ENCODE peak calls at places on chromosomes 13 and 19, in eight cellular contexts. One of them, this sample, is unnamed.

GRCh38 chr13:42753697-42754096 is 27.7 kb upstream of the FAM216B start:
- DNase-seq in amygdala: no peak
- DNase-seq in caudate nucleus: no peak
- DNase-seq in retinal pigment epithelial cell: no peak
- DNase-seq in coronary artery: no peak
- DNase-seq in activated CD4-positive, alpha-beta T cell treated with anti-CD3 and anti-CD28 coated beads for 24 hours: no peak
- DNase-seq in EL: no peak
- DNase-seq in effector CD4-positive, alpha-beta T cell: no peak
- DNase-seq in this sample: no peak

GRCh38 chr19:1864480-1865171 is 1.2 kb upstream of the KLF16 start:
- DNase-seq in coronary artery: peak
- DNase-seq in amygdala: no peak
- DNase-seq in caudate nucleus: no peak
- DNase-seq in EL: peak
- DNase-seq in retinal pigment epithelial cell: no peak
- DNase-seq in activated CD4-positive, alpha-beta T cell treated with anti-CD3 and anti-CD28 coated beads for 24 hours: no peak
- DNase-seq in effector CD4-positive, alpha-beta T cell: peak
- DNase-seq in this sample: peak

GRCh38 chr19:6714749-6715555 is 5.5 kb downstream of the C3 start:
- DNase-seq in amygdala: no peak
- DNase-seq in activated CD4-positive, alpha-beta T cell treated with anti-CD3 and anti-CD28 coated beads for 24 hours: no peak
- DNase-seq in effector CD4-positive, alpha-beta T cell: no peak
- DNase-seq in coronary artery: no peak
- DNase-seq in retinal pigment epithelial cell: no peak
- DNase-seq in EL: no peak
- DNase-seq in caudate nucleus: no peak
- DNase-seq in this sample: no peak

GRCh38 chr13:106619688-106620555 is 52.0 kb upstream of the ARGLU1 start:
- DNase-seq in caudate nucleus: no peak
- DNase-seq in coronary artery: no peak
- DNase-seq in EL: peak
- DNase-seq in effector CD4-positive, alpha-beta T cell: no peak
- DNase-seq in retinal pigment epithelial cell: peak
- DNase-seq in amygdala: no peak
- DNase-seq in activated CD4-positive, alpha-beta T cell treated with anti-CD3 and anti-CD28 coated beads for 24 hours: no peak
- DNase-seq in this sample: peak

GRCh38 chr13:23822252-23822824 is 66.9 kb downstream of the MIPEP start:
- DNase-seq in caudate nucleus: no peak
- DNase-seq in effector CD4-positive, alpha-beta T cell: no peak
- DNase-seq in coronary artery: no peak
- DNase-seq in activated CD4-positive, alpha-beta T cell treated with anti-CD3 and anti-CD28 coated beads for 24 hours: no peak
- DNase-seq in amygdala: no peak
- DNase-seq in retinal pigment epithelial cell: no peak
- DNase-seq in EL: no peak
- DNase-seq in this sample: no peak

GRCh38 chr19:17902701-17903100 is 30.1 kb upstream of the CCDC124 start:
- DNase-seq in EL: peak
- DNase-seq in coronary artery: no peak
- DNase-seq in activated CD4-positive, alpha-beta T cell treated with anti-CD3 and anti-CD28 coated beads for 24 hours: no peak
- DNase-seq in effector CD4-positive, alpha-beta T cell: no peak
- DNase-seq in amygdala: no peak
- DNase-seq in retinal pigment epithelial cell: no peak
- DNase-seq in caudate nucleus: no peak
- DNase-seq in this sample: no peak

GRCh38 chr13:32153056-32153455 is 121.5 kb downstream of the FRY start:
- DNase-seq in caudate nucleus: no peak
- DNase-seq in effector CD4-positive, alpha-beta T cell: no peak
- DNase-seq in amygdala: no peak
- DNase-seq in activated CD4-positive, alpha-beta T cell treated with anti-CD3 and anti-CD28 coated beads for 24 hours: no peak
- DNase-seq in coronary artery: no peak
- DNase-seq in EL: peak
- DNase-seq in retinal pigment epithelial cell: no peak
- DNase-seq in this sample: no peak

GRCh38 chr19:14582894-14583340 is at the start of gene CLEC17A:
- DNase-seq in amygdala: no peak
- DNase-seq in coronary artery: no peak
- DNase-seq in retinal pigment epithelial cell: no peak
- DNase-seq in effector CD4-positive, alpha-beta T cell: no peak
- DNase-seq in caudate nucleus: no peak
- DNase-seq in EL: no peak
- DNase-seq in activated CD4-positive, alpha-beta T cell treated with anti-CD3 and anti-CD28 coated beads for 24 hours: no peak
- DNase-seq in this sample: no peak

GRCh38 chr13:44484562-44485164 is 91.5 kb downstream of the TSC22D1 start:
- DNase-seq in amygdala: no peak
- DNase-seq in EL: no peak
- DNase-seq in coronary artery: no peak
- DNase-seq in retinal pigment epithelial cell: no peak
- DNase-seq in caudate nucleus: no peak
- DNase-seq in effector CD4-positive, alpha-beta T cell: no peak
- DNase-seq in activated CD4-positive, alpha-beta T cell treated with anti-CD3 and anti-CD28 coated beads for 24 hours: no peak
- DNase-seq in this sample: no peak